ENCODE peak calls at places on chromosome 18, in eight cellular contexts. U is NCI-H748 treated with DMSO at 0.1 percent for 48 hours; L is activated CD4-positive, CD25-positive, alpha-beta regulatory T cell; C is A172; J is GDM1; H is GM23248; W is amniotic stem cell; D is T-helper 2 cell. Z is an unnamed sample.
A peak's percentile ranks its signal among the peaks of the same experiment; 100 is the strongest.

GRCh38 chr18:56861244-56861643 is 210.1 kb downstream of the WDR7 start:
- DNase-seq in C (no peak), W (no peak), D (no peak), J (no peak), H (no peak), L (no peak), U (peak; percentile 96), Z (no peak)

GRCh38 chr18:79405781-79406575 is 10.2 kb downstream of the NFATC1 start:
- DNase-seq in C (no peak), U (no peak), J (no peak), W (no peak), H (no peak), D (peak; percentile 67), L (peak; percentile 77), Z (no peak)

GRCh38 chr18:26532367-26533340 is 15.7 kb downstream of the KCTD1 start:
- DNase-seq in W (no peak), H (no peak), J (no peak), C (no peak), U (no peak), L (no peak), D (no peak), Z (no peak)

GRCh38 chr18:61606759-61607158 is 273.5 kb downstream of the CDH20 start:
- DNase-seq in C (peak; percentile 92), D (no peak), W (peak; percentile 82), U (no peak), L (no peak), H (peak; percentile 94), J (peak; percentile 39), Z (peak; percentile 42)

GRCh38 chr18:44290366-44290855 is 390.3 kb upstream of the SETBP1 start:
- DNase-seq in W (no peak), J (no peak), U (no peak), H (no peak), L (no peak), C (no peak), D (no peak), Z (no peak)

GRCh38 chr18:21904856-21905255 is 164.3 kb downstream of the MIB1 start:
- DNase-seq in L (no peak), J (no peak), C (no peak), H (no peak), D (no peak), W (no peak), U (no peak), Z (no peak)

GRCh38 chr18:5173646-5174045 is 23.4 kb downstream of the AKAIN1 start:
- DNase-seq in L (no peak), J (no peak), U (no peak), D (no peak), H (no peak), C (no peak), W (no peak), Z (no peak)

GRCh38 chr18:45161850-45162249 is 453.4 kb upstream of the SLC14A2 start:
- DNase-seq in L (no peak), J (no peak), W (no peak), D (no peak), U (no peak), C (no peak), H (no peak), Z (no peak)

GRCh38 chr18:22800551-22800951 is 132.6 kb upstream of the RBBP8 start:
- DNase-seq in H (peak; percentile 65), C (no peak), J (no peak), U (no peak), W (no peak), D (no peak), L (no peak), Z (no peak)

GRCh38 chr18:2823966-2824365 is 22.8 kb upstream of the EMILIN2 start:
- DNase-seq in H (no peak), D (no peak), W (no peak), C (no peak), U (no peak), J (no peak), L (no peak), Z (no peak)

GRCh38 chr18:26073742-26074141 is 16.7 kb downstream of the SS18 start:
- DNase-seq in L (no peak), D (no peak), J (no peak), U (no peak), W (no peak), H (no peak), C (no peak), Z (no peak)

GRCh38 chr18:47931707-47932103 is 1.2 kb upstream of the SMAD2 start:
- DNase-seq in C (peak; percentile 18), D (no peak), U (peak; percentile 40), J (peak; percentile 49), W (no peak), H (peak; percentile 20), L (no peak), Z (no peak)

GRCh38 chr18:7658701-7659100 is 91.6 kb downstream of the PTPRM start:
- DNase-seq in J (no peak), U (no peak), H (no peak), C (no peak), L (no peak), D (no peak), W (no peak), Z (no peak)

GRCh38 chr18:493974-494601 is 6.4 kb downstream of the COLEC12 start:
- DNase-seq in J (no peak), H (peak; percentile 32), D (no peak), W (no peak), C (no peak), U (no peak), L (no peak), Z (no peak)

GRCh38 chr18:61931654-61932379 is 39.0 kb upstream of the RNF152 start:
- DNase-seq in J (no peak), D (no peak), U (no peak), C (no peak), W (no peak), L (no peak), H (no peak), Z (no peak)

GRCh38 chr18:68733693-68734092 is 18.8 kb upstream of the TMX3 start:
- DNase-seq in H (peak; percentile 25), L (no peak), C (no peak), J (no peak), D (no peak), U (no peak), W (no peak), Z (no peak)

GRCh38 chr18:11991021-11991770 is 9.9 kb downstream of the IMPA2 start:
- DNase-seq in U (no peak), C (no peak), J (no peak), L (no peak), D (no peak), W (no peak), H (no peak), Z (no peak)

GRCh38 chr18:55096261-55097026 is 137.2 kb upstream of the CCDC68 start:
- DNase-seq in W (peak; percentile 71), U (peak; percentile 21), J (no peak), L (no peak), D (no peak), H (peak; percentile 79), C (peak; percentile 66), Z (no peak)

GRCh38 chr18:79855147-79855910 is 57.6 kb downstream of the KCNG2 start:
- DNase-seq in H (no peak), D (no peak), W (no peak), U (no peak), L (no peak), C (no peak), J (no peak), Z (no peak)

GRCh38 chr18:79588636-79589481 is 90.7 kb upstream of the CTDP1 start:
- DNase-seq in H (peak; percentile 98), U (no peak), C (peak; percentile 12), J (no peak), D (no peak), W (peak; percentile 19), L (no peak), Z (no peak)

GRCh38 chr18:1078301-1078700 is 173.6 kb downstream of the ADCYAP1 start:
- DNase-seq in J (no peak), D (no peak), W (no peak), U (no peak), H (no peak), C (no peak), L (no peak), Z (no peak)

GRCh38 chr18:11411021-11411420 is 198.4 kb upstream of the SLC35G4 start:
- DNase-seq in H (peak; percentile 51), U (no peak), J (no peak), L (no peak), C (no peak), W (no peak), D (no peak), Z (no peak)

GRCh38 chr18:46630160-46630559 is 26.9 kb downstream of the LOXHD1 start:
- DNase-seq in U (no peak), J (no peak), D (no peak), L (no peak), H (peak; percentile 24), C (peak; percentile 19), W (no peak), Z (no peak)

GRCh38 chr18:12420831-12421421 is 13.2 kb downstream of the PRELID3A start:
- DNase-seq in L (no peak), H (peak; percentile 29), C (no peak), W (no peak), U (no peak), J (no peak), D (no peak), Z (no peak)

GRCh38 chr18:55253814-55254213 is 294.6 kb upstream of the CCDC68 start:
- DNase-seq in J (no peak), H (no peak), D (no peak), L (no peak), C (no peak), U (no peak), W (no peak), Z (no peak)

GRCh38 chr18:76496200-76496890 is 1.3 kb upstream of the ZNF516 start:
- DNase-seq in W (no peak), L (no peak), H (peak; percentile 91), C (no peak), J (no peak), D (no peak), U (peak; percentile 75), Z (no peak)

GRCh38 chr18:41170346-41170745 is 784.7 kb upstream of the PIK3C3 start:
- DNase-seq in D (no peak), W (no peak), C (no peak), L (no peak), H (no peak), U (no peak), J (no peak), Z (no peak)

GRCh38 chr18:9835112-9835755 is 50.5 kb upstream of the TXNDC2 start:
- DNase-seq in D (no peak), H (no peak), U (peak; percentile 53), C (no peak), W (no peak), L (no peak), J (no peak), Z (no peak)

GRCh38 chr18:53004798-53005197 is 664.8 kb downstream of the DCC start:
- DNase-seq in L (no peak), D (no peak), H (no peak), C (no peak), W (no peak), J (no peak), U (no peak), Z (no peak)

GRCh38 chr18:32093523-32093922 is 1.8 kb downstream of the RNF138 start:
- DNase-seq in U (no peak), J (no peak), H (no peak), D (no peak), C (no peak), L (no peak), W (peak; percentile 5), Z (no peak)

GRCh38 chr18:58105206-58105907 is 61.3 kb downstream of the NEDD4L start:
- DNase-seq in L (no peak), H (no peak), D (no peak), W (no peak), J (no peak), C (no peak), U (no peak), Z (no peak)

GRCh38 chr18:56562479-56562878 is 75.9 kb downstream of the TXNL1 start:
- DNase-seq in W (no peak), L (no peak), D (no peak), C (no peak), U (no peak), J (no peak), H (no peak), Z (no peak)

GRCh38 chr18:59042477-59042842 is 97.2 kb upstream of the SEC11C start:
- DNase-seq in W (no peak), C (no peak), L (no peak), J (no peak), U (no peak), D (no peak), H (peak; percentile 77), Z (no peak)

Z was measured in CMK.